ENCODE peak calls at places on chromosomes 7 and 10, in eight cellular contexts. I is stimulated activated CD8-positive, alpha-beta memory T cell treated with anti-CD3 and anti-CD28 coated beads, Interleukin-12 subunit alpha, Interleukin-12 subunit beta, amount 100 ng/mL, for 4 hours; C is activated naive CD4-positive, alpha-beta T cell; R is suprapubic skin; T is NCI-H460; F is stimulated activated CD4-positive, alpha-beta T cell treated with anti-CD3 and anti-CD28 coated beads, TNF-alpha, amount 100 ng/mL, for 24 hours; G is iris pigment epithelial cell; U is brain microvascular endothelial cell. S is an unnamed sample.

GRCh38 chr10:44046605-44047004 is 338.3 kb downstream of the CXCL12 start:
- DNase-seq in T (no peak), R (no peak), U (peak), F (no peak), I (no peak), C (no peak), G (peak), S (no peak)

GRCh38 chr7:105611856-105612775 is 30.8 kb upstream of the EFCAB10 start:
- DNase-seq in F (no peak), U (peak), C (no peak), R (no peak), G (peak), T (no peak), I (no peak), S (no peak)

GRCh38 chr7:139850906-139851305 is 21.8 kb downstream of the TBXAS1 start:
- DNase-seq in F (no peak), I (no peak), C (no peak), U (no peak), T (no peak), G (peak), R (no peak), S (no peak)

GRCh38 chr7:157302314-157302711 is 34.5 kb upstream of the DNAJB6 start:
- DNase-seq in F (peak), R (no peak), G (peak), I (peak), U (no peak), C (peak), T (no peak), S (no peak)

GRCh38 chr10:132011027-132011426 is 29.3 kb upstream of the BNIP3 start:
- DNase-seq in T (no peak), I (no peak), R (no peak), U (no peak), C (no peak), G (no peak), F (no peak), S (no peak)

GRCh38 chr7:143008007-143008901 is 18.7 kb downstream of the OR9A2 start:
- DNase-seq in U (peak), G (peak), R (peak), C (peak), F (peak), T (peak), I (peak), S (no peak)

GRCh38 chr7:100373261-100373831 is at the start of gene PILRA:
- DNase-seq in R (no peak), G (peak), I (no peak), C (no peak), U (no peak), F (no peak), T (no peak), S (no peak)

GRCh38 chr7:98187138-98187502 is 24.1 kb upstream of the BHLHA15 start:
- DNase-seq in F (no peak), R (no peak), I (no peak), T (no peak), U (no peak), C (no peak), G (peak), S (no peak)

GRCh38 chr10:101725843-101726242 is 30.9 kb upstream of the FBXW4 start:
- DNase-seq in T (no peak), I (no peak), R (no peak), G (no peak), U (no peak), F (no peak), C (no peak), S (no peak)

GRCh38 chr10:113454341-113455061 is 98.4 kb upstream of the HABP2 start:
- DNase-seq in C (no peak), R (no peak), F (no peak), U (peak), T (peak), G (peak), I (no peak), S (no peak)

GRCh38 chr10:98195132-98195531 is 60.7 kb downstream of the R3HCC1L start:
- DNase-seq in U (no peak), I (no peak), T (no peak), G (peak), C (no peak), F (no peak), R (no peak), S (no peak)

GRCh38 chr7:6480323-6480660 is 32.5 kb upstream of the DAGLB start:
- DNase-seq in T (no peak), F (no peak), R (no peak), U (no peak), G (no peak), C (no peak), I (no peak), S (no peak)

GRCh38 chr10:72026251-72026650 is 62.1 kb downstream of the CHST3 start:
- DNase-seq in T (no peak), G (no peak), F (no peak), C (no peak), I (no peak), R (no peak), U (no peak), S (no peak)

GRCh38 chr10:73906524-73907447 is 4.1 kb upstream of the PLAU start:
- DNase-seq in C (no peak), I (no peak), G (peak), R (peak), U (peak), F (no peak), T (peak), S (no peak)

GRCh38 chr10:127797339-127797738 is 60.4 kb downstream of the FOXI2 start:
- DNase-seq in R (peak), T (no peak), G (peak), C (peak), F (no peak), I (no peak), U (no peak), S (no peak)

GRCh38 chr7:360454-361100 is 70.6 kb downstream of the FOXL3 start:
- DNase-seq in U (no peak), C (no peak), T (no peak), F (no peak), I (no peak), R (no peak), G (no peak), S (no peak)

GRCh38 chr10:74925716-74926115 is 99.3 kb downstream of the KAT6B start:
- DNase-seq in I (no peak), C (no peak), G (no peak), T (no peak), R (no peak), U (no peak), F (no peak), S (no peak)

GRCh38 chr10:80187060-80187459 is 18.3 kb downstream of the ANXA11 start:
- DNase-seq in F (no peak), U (no peak), R (no peak), C (no peak), I (no peak), G (no peak), T (no peak), S (no peak)

S was measured in cortex of kidney.